ENCODE peak calls at places on chromosomes 1 and 21, in seven cellular contexts. L, X, P, Z, A, J and D are unnamed samples. For H3K4me1, the result is how much of the 10 kb centered on the place peaks cover.

GRCh38 chr1:233597489-233597901 is 16.4 kb upstream of the KCNK1 start:
- DNase-seq in L (no peak), X (no peak), P (no peak), Z (no peak), A (no peak), J (no peak), D (no peak)

GRCh38 chr1:82139751-82140468 is 339.2 kb downstream of the ADGRL2 start:
- DNase-seq in L (no peak), X (no peak), P (no peak), Z (no peak), A (no peak), J (no peak), D (no peak)

GRCh38 chr1:161020573-161021167 is at the start of gene F11R:
- DNase-seq in L (peak), X (peak), P (peak), Z (no peak), A (peak), J (peak), D (peak)

GRCh38 chr1:206427296-206427695 is 43.0 kb upstream of the IKBKE start:
- DNase-seq in L (no peak), X (no peak), P (no peak), Z (no peak), A (no peak), J (no peak), D (no peak)

GRCh38 chr1:24955161-24955560 is 25.1 kb upstream of the RUNX3 start:
- DNase-seq in L (no peak), X (peak), P (no peak), Z (no peak), A (no peak), J (no peak), D (no peak)

GRCh38 chr1:90176530-90176929 is 181.6 kb downstream of the ZNF326 start:
- DNase-seq in L (no peak), X (no peak), P (no peak), Z (no peak), A (no peak), J (no peak), D (no peak)

GRCh38 chr1:158203693-158204457 is 23.2 kb downstream of the CD1D start:
- DNase-seq in L (no peak), X (no peak), P (peak), Z (no peak), A (no peak), J (no peak), D (no peak)

GRCh38 chr1:33943978-33944377 is 80.1 kb downstream of the HMGB4 start:
- DNase-seq in L (no peak), X (no peak), P (no peak), Z (no peak), A (no peak), J (no peak), D (no peak)

GRCh38 chr1:79079770-79080169 is 73.2 kb upstream of the ADGRL4 start:
- DNase-seq in L (no peak), X (no peak), P (no peak), Z (no peak), A (no peak), J (no peak), D (no peak)

GRCh38 chr1:26785611-26786436 is 1.9 kb upstream of the PIGV start:
- DNase-seq in L (no peak), X (no peak), P (no peak), Z (no peak), A (no peak), J (peak), D (no peak)

GRCh38 chr1:169890761-169891538 is 2.7 kb downstream of the SCYL3 start:
- DNase-seq in L (no peak), X (no peak), P (no peak), Z (no peak), A (no peak), J (peak), D (no peak)

GRCh38 chr1:166969074-166969677 is 6.2 kb downstream of the ILDR2 start:
- DNase-seq in L (no peak), X (no peak), P (no peak), Z (peak), A (no peak), J (no peak), D (no peak)

GRCh38 chr1:40394456-40395172 is 21.1 kb downstream of the SMAP2 start:
- DNase-seq in L (no peak), X (no peak), P (no peak), Z (no peak), A (no peak), J (no peak), D (no peak)
- H3K4me1 ChIP-seq in L (under half), X (half or more), P (under half), Z (under half), A (half or more), J (half or more), D (under half)

DNA sequence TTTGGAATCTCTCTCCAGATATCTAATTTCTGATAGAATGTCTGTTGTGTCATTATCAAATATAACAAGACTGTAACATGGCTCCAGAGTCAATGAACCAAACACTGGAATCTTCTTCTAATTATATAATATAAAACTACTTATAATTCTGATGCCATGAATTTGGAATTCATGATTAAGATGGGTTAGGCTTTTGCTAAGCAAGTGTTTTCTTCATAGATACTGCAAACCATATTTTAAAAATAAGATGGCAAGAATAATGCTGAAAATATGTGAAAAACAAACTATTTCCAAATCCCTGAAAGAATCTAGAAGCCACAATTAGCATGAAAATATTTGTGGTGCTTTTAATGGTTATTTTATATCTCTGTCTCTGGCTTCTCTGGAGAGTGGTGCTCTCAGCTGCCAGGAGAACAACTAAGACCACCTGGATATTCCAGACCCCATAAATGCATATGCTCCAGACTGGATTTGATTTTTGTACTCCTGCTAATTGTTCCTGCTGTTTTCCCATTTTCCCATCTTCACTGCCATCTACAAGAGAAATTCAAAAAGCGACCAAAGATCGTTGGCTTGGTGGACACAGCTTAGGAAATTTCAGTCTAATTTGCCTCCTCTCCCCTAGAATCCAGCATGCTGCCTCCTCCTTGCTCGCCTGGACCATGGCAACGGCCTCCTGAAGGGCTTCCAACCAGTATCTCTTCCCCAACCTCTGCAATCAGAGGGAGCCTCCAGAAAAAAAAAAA is 418.9 kb downstream of the SETD4 start:
- DNase-seq in L (no peak), X (no peak), P (no peak), Z (peak), A (no peak), J (no peak), D (no peak)
- H3K27ac ChIP-seq in L (no peak), X (no peak), P (peak), Z (no peak), A (no peak), J (no peak), D (no peak)

DNA sequence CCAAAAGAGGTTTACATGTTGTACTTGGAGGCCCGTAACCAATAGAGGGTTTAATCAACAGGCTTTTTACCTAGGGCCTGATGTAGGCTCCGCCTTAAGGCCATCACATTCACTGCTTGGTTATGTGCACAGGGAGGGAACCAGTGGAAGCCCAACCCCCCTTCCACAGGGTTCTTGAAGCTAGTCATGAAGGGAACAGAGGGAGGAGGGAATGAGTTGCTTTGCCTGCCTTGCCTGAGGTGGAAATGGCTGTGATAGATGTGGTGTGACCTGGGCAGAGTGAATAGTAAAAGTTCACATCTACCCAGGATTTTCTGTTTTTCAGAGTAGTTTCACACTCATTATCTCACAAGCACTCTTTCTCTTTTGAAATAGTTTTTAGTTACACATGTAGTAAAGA is 215.1 kb downstream of the ST6GALNAC3 start:
- DNase-seq in L (no peak), X (no peak), P (no peak), Z (no peak), A (no peak), J (no peak), D (no peak)
- H3K4me1 ChIP-seq in L (under half), X (under half), P (under half), Z (under half), A (under half), J (under half), D (under half)

GRCh38 chr1:238111521-238111920 is 220.8 kb upstream of the ZP4 start:
- DNase-seq in L (no peak), X (no peak), P (no peak), Z (no peak), A (no peak), J (no peak), D (no peak)

GRCh38 chr1:238107322-238107721 is 216.6 kb upstream of the ZP4 start:
- DNase-seq in L (no peak), X (no peak), P (no peak), Z (no peak), A (no peak), J (no peak), D (no peak)

GRCh38 chr1:238113222-238113621 is 222.5 kb upstream of the ZP4 start:
- DNase-seq in L (no peak), X (no peak), P (no peak), Z (no peak), A (no peak), J (no peak), D (no peak)

GRCh38 chr1:238108417-238108816 is 217.7 kb upstream of the ZP4 start:
- DNase-seq in L (no peak), X (no peak), P (no peak), Z (no peak), A (no peak), J (no peak), D (no peak)

DNA sequence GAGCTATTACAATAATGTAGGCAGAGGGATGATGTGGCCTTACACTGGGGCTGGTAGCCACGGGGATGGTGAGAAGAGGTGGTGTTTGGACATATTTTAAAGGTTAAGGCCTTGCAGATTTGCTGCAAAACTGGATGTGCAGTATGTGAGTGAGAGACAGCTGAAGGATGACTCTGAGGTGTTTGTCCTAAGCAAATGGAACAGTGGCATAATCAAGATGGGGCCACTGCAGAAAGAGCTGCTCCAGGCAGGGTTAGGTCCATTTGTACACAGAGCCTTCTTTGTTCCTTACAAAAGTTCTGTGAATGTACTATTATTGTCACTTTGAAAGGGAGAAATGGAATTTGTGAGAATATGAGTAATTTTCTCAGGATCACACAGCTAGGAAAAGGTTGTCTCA is 220.4 kb upstream of the ZP4 start:
- DNase-seq in L (no peak), X (no peak), P (no peak), Z (no peak), A (no peak), J (no peak), D (no peak)
- H3K27ac ChIP-seq in L (no peak), X (no peak), P (no peak), Z (no peak), A (no peak), J (no peak), D (no peak)

DNA sequence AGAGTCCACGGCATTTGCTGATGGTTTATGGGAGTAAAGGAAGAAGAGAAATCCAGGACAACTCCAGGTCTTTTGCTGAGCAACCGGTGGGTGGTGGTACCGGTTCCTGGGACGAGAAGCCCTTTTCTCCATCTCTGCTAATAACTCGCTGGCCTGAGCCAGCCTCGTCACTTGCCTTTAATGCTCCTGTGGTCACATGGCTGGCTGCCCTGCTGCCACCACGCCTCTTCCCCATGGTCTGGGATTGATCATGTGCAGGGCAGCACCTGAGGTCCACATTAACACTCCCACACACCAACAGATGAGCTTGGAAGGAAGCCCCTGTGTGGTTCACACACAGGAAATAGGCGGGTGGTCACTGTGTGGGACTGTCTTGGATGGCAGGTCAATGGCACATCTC is 10.3 kb upstream of the ETS2 start:
- DNase-seq in L (no peak), X (no peak), P (no peak), Z (no peak), A (no peak), J (no peak), D (no peak)
- H3K4me1 ChIP-seq in L (under half), X (under half), P (under half), Z (under half), A (under half), J (half or more), D (under half)